ENCODE peak calls at places on chromosomes 5 and 9, in ten cellular contexts. Z, Q, M, W, J, N, G, U, S and R are unnamed samples. For H3K4me1, the result is how much of the 10 kb centered on the place peaks cover.

GRCh38 chr9:12464910-12465512 is 228.2 kb upstream of the TYRP1 start:
- DNase-seq in Z (no peak), Q (no peak), M (no peak), W (no peak), J (no peak), N (no peak), G (no peak), U (no peak), S (peak), R (peak)

GRCh38 chr9:81999806-82000205 is 11.2 kb downstream of the SPATA31D1 start:
- DNase-seq in Z (no peak), Q (no peak), M (no peak), W (no peak), J (no peak), N (no peak), G (peak), U (peak), S (no peak), R (no peak)

GRCh38 chr5:8650197-8650596 is 781.2 kb downstream of the MTRR start:
- DNase-seq in Z (no peak), Q (no peak), M (no peak), W (no peak), J (no peak), N (no peak), G (no peak), U (no peak), S (peak), R (no peak)

GRCh38 chr9:36999728-37000333 is 34.2 kb downstream of the PAX5 start:
- DNase-seq in Z (no peak), Q (no peak), M (no peak), W (no peak), J (no peak), N (no peak), G (no peak), U (no peak), S (no peak), R (no peak)

GRCh38 chr5:1471997-1472963 is 27.0 kb upstream of the SLC6A3 start:
- DNase-seq in Z (no peak), Q (no peak), M (no peak), W (peak), J (no peak), N (no peak), G (no peak), U (no peak), S (no peak), R (no peak)

GRCh38 chr9:128249914-128250838 is 25.6 kb downstream of the GOLGA2 start:
- DNase-seq in Z (peak), Q (peak), M (peak), W (peak), J (no peak), N (peak), G (peak), U (peak), S (peak), R (peak)

GRCh38 chr5:149011084-149011483 is 51.8 kb downstream of the SH3TC2 start:
- DNase-seq in Z (no peak), Q (no peak), M (no peak), W (no peak), J (no peak), N (no peak), G (no peak), U (no peak), S (peak), R (no peak)

GRCh38 chr9:108205276-108205675 is 650.5 kb downstream of the ACTL7B start:
- DNase-seq in Z (no peak), Q (no peak), M (no peak), W (no peak), J (no peak), N (no peak), G (no peak), U (no peak), S (no peak), R (no peak)

GRCh38 chr5:149853019-149853648 is 91.5 kb downstream of the PDE6A start:
- DNase-seq in Z (peak), Q (peak), M (peak), W (peak), J (peak), N (no peak), G (peak), U (peak), S (peak), R (no peak)

GRCh38 chr9:113844466-113844865 is 31.6 kb upstream of the ZNF618 start:
- DNase-seq in Z (no peak), Q (no peak), M (no peak), W (no peak), J (no peak), N (no peak), G (no peak), U (no peak), S (no peak), R (no peak)

GRCh38 chr5:131163315-131164119 is 1.5 kb downstream of the HINT1 start:
- DNase-seq in Z (no peak), Q (no peak), M (no peak), W (no peak), J (no peak), N (no peak), G (no peak), U (no peak), S (peak), R (no peak)

GRCh38 chr5:175689147-175689991 is 31.5 kb downstream of the HRH2 start:
- DNase-seq in Z (no peak), Q (peak), M (peak), W (peak), J (peak), N (peak), G (peak), U (no peak), S (no peak), R (no peak)

DNA sequence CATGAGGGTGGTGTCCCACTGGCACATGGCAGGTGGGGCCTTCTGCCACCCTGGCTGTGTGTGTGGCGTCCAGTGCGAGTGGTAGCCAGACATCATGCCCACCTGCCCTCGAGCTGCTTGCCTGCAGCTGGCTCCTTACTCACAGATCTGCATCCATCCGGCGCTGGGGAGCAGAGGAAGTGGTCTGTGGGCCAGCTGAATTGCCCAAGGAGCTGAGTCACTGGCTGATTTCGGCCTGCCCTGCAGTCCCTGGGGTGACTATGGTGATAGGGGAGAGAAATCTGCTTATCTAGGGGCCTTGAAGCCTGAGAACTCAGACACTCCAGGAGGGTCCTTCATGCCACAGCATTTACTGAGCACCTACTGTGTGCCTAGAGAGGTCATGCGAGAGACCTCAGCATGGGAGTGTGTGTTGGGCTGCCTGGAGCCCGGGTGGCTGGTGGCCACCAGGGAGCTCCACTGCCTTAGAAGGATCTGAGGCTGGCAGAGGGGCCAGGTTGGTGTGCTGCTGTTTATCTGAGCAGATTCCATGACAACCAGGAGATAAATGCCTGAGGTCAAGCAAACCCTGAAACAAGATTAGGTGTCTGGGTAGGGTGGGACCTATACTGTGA is 57.1 kb downstream of the SLC22A5 start:
- DNase-seq in Z (no peak), Q (peak), M (peak), W (peak), J (peak), N (peak), G (peak), U (peak), S (peak), R (peak)
- H3K4me3 ChIP-seq in Z (no peak), Q (no peak), M (no peak), W (no peak), J (peak), N (no peak), G (no peak), U (no peak), S (no peak), R (peak)

GRCh38 chr5:56350030-56350594 is 117.0 kb upstream of the ANKRD55 start:
- DNase-seq in Z (no peak), Q (no peak), M (no peak), W (no peak), J (no peak), N (no peak), G (no peak), U (no peak), S (no peak), R (no peak)

GRCh38 chr5:56350595-56351170 is 117.6 kb upstream of the ANKRD55 start:
- DNase-seq in Z (peak), Q (peak), M (peak), W (peak), J (no peak), N (no peak), G (peak), U (peak), S (peak), R (no peak)

GRCh38 chr5:56354836-56355235 is 121.7 kb upstream of the ANKRD55 start:
- DNase-seq in Z (no peak), Q (no peak), M (no peak), W (no peak), J (no peak), N (no peak), G (no peak), U (no peak), S (no peak), R (no peak)

GRCh38 chr5:56356121-56356875 is 123.2 kb upstream of the ANKRD55 start:
- DNase-seq in Z (no peak), Q (no peak), M (no peak), W (no peak), J (no peak), N (no peak), G (no peak), U (no peak), S (peak), R (no peak)

GRCh38 chr5:56352808-56353590 is 119.9 kb upstream of the ANKRD55 start:
- DNase-seq in Z (no peak), Q (no peak), M (no peak), W (no peak), J (no peak), N (no peak), G (no peak), U (no peak), S (no peak), R (no peak)
- H3K4me1 ChIP-seq in Z (under half), Q (under half), M (under half), W (under half), J (under half), N (under half), G (under half), U (under half), S (under half), R (under half)

GRCh38 chr5:153960269-153961215 is 78.2 kb downstream of the FAM114A2 start:
- DNase-seq in Z (no peak), Q (no peak), M (no peak), W (no peak), J (no peak), N (no peak), G (no peak), U (no peak), S (no peak), R (peak)

GRCh38 chr5:153965102-153965645 is 73.5 kb downstream of the FAM114A2 start:
- DNase-seq in Z (no peak), Q (peak), M (peak), W (peak), J (no peak), N (no peak), G (peak), U (peak), S (peak), R (no peak)

GRCh38 chr5:153969563-153969895 is 69.2 kb downstream of the FAM114A2 start:
- DNase-seq in Z (no peak), Q (no peak), M (no peak), W (no peak), J (no peak), N (no peak), G (no peak), U (no peak), S (no peak), R (no peak)

GRCh38 chr5:153968761-153969562 is 69.7 kb downstream of the FAM114A2 start:
- DNase-seq in Z (no peak), Q (no peak), M (no peak), W (no peak), J (no peak), N (no peak), G (no peak), U (peak), S (no peak), R (no peak)

DNA sequence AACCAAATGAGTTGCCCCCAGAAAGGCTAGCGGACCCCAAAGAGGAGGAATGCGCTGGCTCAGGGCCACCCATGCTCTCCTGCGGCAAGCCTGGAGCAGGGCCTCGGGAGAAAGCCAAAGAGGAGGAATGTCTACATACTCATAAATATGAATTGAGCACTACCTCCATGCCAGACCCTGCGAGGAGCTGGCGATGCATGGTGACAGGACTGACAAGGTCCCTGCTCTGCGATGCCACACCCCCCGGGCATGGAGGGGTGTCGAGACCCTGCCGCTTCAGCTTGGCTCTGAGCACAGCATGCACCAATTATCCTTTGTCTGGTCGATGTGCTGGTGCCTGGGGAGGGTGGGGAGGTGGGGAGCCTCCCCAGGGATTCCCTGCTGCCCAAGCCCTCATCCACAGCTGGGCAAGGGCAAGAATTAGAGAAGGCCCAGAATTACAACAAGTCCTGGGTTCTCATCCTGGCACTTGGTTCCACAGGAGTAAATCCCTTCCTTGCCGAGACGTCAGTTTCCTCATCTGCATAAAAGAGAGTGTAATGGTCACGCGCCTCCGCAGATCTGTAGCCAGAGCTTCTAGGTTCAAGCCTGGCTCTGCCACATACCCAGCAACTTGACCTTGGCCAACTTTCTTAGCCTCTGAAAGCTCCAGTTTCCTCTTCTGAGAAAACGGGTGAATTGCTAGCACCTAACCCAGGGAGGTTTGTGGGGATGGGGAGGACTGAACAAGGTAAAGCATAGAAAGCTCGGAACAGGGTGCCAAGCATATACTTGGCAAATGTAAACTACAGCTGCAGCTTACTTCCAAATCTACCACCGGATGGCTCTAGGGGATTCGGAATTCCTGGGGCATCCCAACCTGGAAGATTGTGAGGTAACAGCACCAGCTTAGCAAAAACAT is 74.3 kb downstream of the FAM114A2 start:
- DNase-seq in Z (no peak), Q (no peak), M (no peak), W (no peak), J (no peak), N (no peak), G (peak), U (no peak), S (no peak), R (no peak)
- H3K4me3 ChIP-seq in Z (no peak), Q (no peak), M (peak), W (peak), J (peak), N (peak), G (no peak), U (no peak), S (no peak), R (no peak)

DNA sequence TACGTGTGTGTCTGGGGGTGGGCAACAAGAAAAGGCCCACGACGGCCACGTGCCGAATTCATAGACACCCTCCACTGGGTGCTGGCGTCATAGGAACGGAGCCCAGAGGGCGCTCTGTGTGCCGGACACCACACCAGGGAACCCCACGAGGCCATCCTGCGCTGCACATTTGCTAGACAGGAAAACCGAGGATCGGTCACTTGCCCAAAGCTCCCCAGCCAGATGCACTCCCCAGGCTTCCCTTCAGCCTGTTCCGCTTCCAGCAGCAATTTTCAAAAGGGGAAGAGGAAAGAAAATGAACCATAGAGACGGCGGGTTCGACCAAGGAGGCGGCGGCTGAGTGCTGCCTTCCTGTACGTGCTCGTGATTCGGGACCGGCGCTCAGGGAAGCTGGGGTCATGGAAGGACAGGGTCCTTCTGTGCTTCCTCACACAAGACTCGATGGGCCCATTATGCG is 124.5 kb upstream of the SARDH start:
- DNase-seq in Z (peak), Q (peak), M (peak), W (peak), J (no peak), N (peak), G (peak), U (no peak), S (no peak), R (no peak)
- H3K4me1 ChIP-seq in Z (under half), Q (under half), M (under half), W (under half), J (under half), N (under half), G (under half), U (under half), S (under half), R (under half)